ENCODE peak calls at places on chromosomes 6 and 20, in eight cellular contexts. Z is prostate gland, C is spleen, B is esophagus muscularis mucosa, N is sigmoid colon, W is stomach, Y is HCT116, E is endothelial cell of umbilical vein. H is an unnamed sample.

GRCh38 chr6:148972481-148972880 is 225.7 kb downstream of the UST start:
- DNase-seq in Z (peak; percentile 22), C (peak; percentile 93), B (peak; percentile 72), N (no peak), W (peak; percentile 51), Y (peak; percentile 46), E (peak; percentile 38), H (peak; percentile 80)

GRCh38 chr6:118102401-118102800 is 195.3 kb downstream of the SLC35F1 start:
- DNase-seq in Z (no peak), C (no peak), B (no peak), N (no peak), W (no peak), Y (no peak), E (no peak), H (no peak)

GRCh38 chr6:169452869-169453186 is 199.2 kb upstream of the THBS2 start:
- DNase-seq in Z (no peak), C (no peak), B (no peak), N (no peak), W (no peak), Y (no peak), E (no peak), H (no peak)

GRCh38 chr6:14068133-14068532 is 49.4 kb upstream of the CD83 start:
- DNase-seq in Z (no peak), C (no peak), B (no peak), N (no peak), W (no peak), Y (no peak), E (peak; percentile 14), H (no peak)

GRCh38 chr6:6694368-6694780 is 105.9 kb downstream of the LY86 start:
- DNase-seq in Z (no peak), C (no peak), B (no peak), N (no peak), W (no peak), Y (no peak), E (no peak), H (no peak)

GRCh38 chr6:16136536-16137450 is 7.9 kb downstream of the MYLIP start:
- DNase-seq in Z (peak; percentile 13), C (no peak), B (no peak), N (no peak), W (peak; percentile 40), Y (peak; percentile 21), E (peak; percentile 64), H (no peak)

GRCh38 chr20:58447733-58448391 is 58.8 kb downstream of the VAPB start:
- DNase-seq in Z (peak; percentile 25), C (no peak), B (no peak), N (no peak), W (peak; percentile 52), Y (peak; percentile 33), E (peak; percentile 66), H (no peak)

GRCh38 chr20:9978395-9979004 is 56.3 kb upstream of the ANKEF1 start:
- DNase-seq in Z (peak; percentile 63), C (no peak), B (no peak), N (no peak), W (no peak), Y (peak; percentile 79), E (peak; percentile 87), H (no peak)

GRCh38 chr6:90216081-90216977 is 80.3 kb downstream of the BACH2 start:
- DNase-seq in Z (no peak), C (peak; percentile 83), B (peak; percentile 79), N (no peak), W (no peak), Y (no peak), E (peak; percentile 60), H (no peak)

GRCh38 chr6:43524483-43524961 is 7.6 kb downstream of the POLR1C start:
- DNase-seq in Z (no peak), C (no peak), B (no peak), N (no peak), W (peak; percentile 44), Y (no peak), E (no peak), H (no peak)
- H3K4me1 ChIP-seq in Z (no peaks in the 10 kb centered on the region), C (no peaks in the 10 kb centered on the region), B (no peaks in the 10 kb centered on the region), N (no peaks in the 10 kb centered on the region), W (peaks cover 17% of the 10 kb centered on the region), Y (no peaks in the 10 kb centered on the region), E (no peaks in the 10 kb centered on the region), H (no peaks in the 10 kb centered on the region)

GRCh38 chr20:33442136-33443005 is 1.2 kb downstream of the SNTA1 start:
- DNase-seq in Z (no peak), C (peak; percentile 68), B (no peak), N (peak; percentile 67), W (no peak), Y (no peak), E (no peak), H (no peak)

GRCh38 chr20:33443006-33443511 is 504 bp downstream of the SNTA1 start:
- DNase-seq in Z (no peak), C (peak; percentile 88), B (no peak), N (peak; percentile 73), W (peak; percentile 29), Y (no peak), E (no peak), H (no peak)

GRCh38 chr20:33444797-33445560 is 1.4 kb upstream of the SNTA1 start:
- DNase-seq in Z (no peak), C (no peak), B (no peak), N (no peak), W (peak; percentile 39), Y (no peak), E (no peak), H (no peak)

GRCh38 chr20:33441142-33441955 is 2.2 kb downstream of the SNTA1 start:
- DNase-seq in Z (no peak), C (no peak), B (no peak), N (no peak), W (no peak), Y (no peak), E (no peak), H (no peak)

DNA sequence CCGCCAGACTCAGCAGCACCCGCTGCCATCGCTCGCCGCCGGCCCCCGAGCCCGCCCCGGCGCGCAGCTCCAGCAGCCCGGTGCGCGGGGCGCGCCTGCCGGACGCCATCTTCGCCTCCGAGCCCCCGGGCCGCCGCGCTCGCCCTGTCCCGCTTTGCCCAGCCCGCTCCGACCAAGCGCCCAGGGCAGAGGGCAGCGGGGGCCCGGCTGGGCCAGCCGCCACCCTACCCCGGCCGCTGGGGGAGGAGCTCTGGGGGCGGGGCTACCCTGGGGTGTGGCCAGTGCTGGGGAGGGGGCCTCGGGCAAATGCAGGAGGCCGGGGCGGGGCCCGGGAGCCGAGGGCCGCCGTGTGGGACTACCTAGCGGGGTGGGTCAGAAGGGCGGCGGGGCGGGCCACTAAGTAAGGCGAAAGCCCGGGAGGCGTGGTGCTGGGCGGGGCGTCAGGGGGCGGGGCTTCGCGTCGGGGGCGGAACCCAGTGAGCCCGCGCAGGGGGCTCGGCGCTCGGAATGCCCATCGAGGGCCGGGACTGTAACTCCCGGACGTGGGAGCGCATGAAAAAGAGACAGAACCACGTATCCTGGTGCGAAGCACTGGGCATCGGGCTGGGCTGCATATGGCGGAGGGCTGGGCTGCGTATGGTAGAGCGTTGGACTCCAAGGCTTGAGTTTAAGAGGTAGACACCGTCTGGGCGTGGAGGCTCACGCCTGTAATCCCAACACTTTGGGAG is at the start of gene SNTA1:
- DNase-seq in Z (peak; percentile 93), C (peak; percentile 98), B (peak; percentile 97), N (peak; percentile 96), W (peak; percentile 98), Y (no peak), E (peak; percentile 69), H (no peak)
- TF ChIP-seq POLR2AphosphoS5 in Z (no peak), C (peak; percentile 48), B (peak; percentile 53), N (no peak), W (no peak), Y (peak; percentile 44), E (peak; percentile 3), H (no peak)

DNA sequence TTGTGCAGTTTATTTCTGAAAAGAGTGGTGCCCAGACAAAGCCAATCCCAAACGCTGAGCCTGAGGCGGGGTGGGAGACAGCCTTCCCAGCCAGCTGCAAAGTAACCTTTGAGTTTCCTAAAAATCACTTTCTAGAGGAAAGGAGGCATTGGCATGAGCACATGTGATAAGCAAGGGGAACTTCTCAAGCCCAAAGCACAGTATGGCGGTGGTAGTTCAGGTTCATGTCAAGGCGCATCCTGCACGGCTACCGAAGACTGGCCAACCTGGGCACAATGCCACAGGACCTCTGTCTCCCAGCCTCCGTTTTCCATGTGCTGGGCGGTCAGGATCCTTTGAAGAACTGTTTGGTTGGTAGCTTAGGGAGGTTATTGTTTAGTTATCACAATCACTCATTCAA is 192.7 kb downstream of the TTLL2 start:
- DNase-seq in Z (no peak), C (no peak), B (no peak), N (no peak), W (no peak), Y (no peak), E (no peak), H (no peak)
- H3K9me3 ChIP-seq in Z (no peaks in the 10 kb centered on the region), C (no peaks in the 10 kb centered on the region), B (no peaks in the 10 kb centered on the region), N (no peaks in the 10 kb centered on the region), W (no peaks in the 10 kb centered on the region), Y (no peaks in the 10 kb centered on the region), E (no peaks in the 10 kb centered on the region), H (no peaks in the 10 kb centered on the region)

GRCh38 chr6:131978522-131978921 is 27.4 kb upstream of the CCN2 start:
- DNase-seq in Z (no peak), C (no peak), B (no peak), N (no peak), W (no peak), Y (no peak), E (no peak), H (no peak)
- H3K4me1 ChIP-seq in Z (peaks cover 4% of the 10 kb centered on the region), C (no peaks in the 10 kb centered on the region), B (peaks cover 55% of the 10 kb centered on the region), N (peaks cover 12% of the 10 kb centered on the region), W (peaks cover 18% of the 10 kb centered on the region), Y (no peaks in the 10 kb centered on the region), E (peaks cover 37% of the 10 kb centered on the region), H (no peaks in the 10 kb centered on the region)

GRCh38 chr6:144266091-144266649 is 19.0 kb upstream of the UTRN start:
- DNase-seq in Z (peak; percentile 42), C (no peak), B (no peak), N (peak; percentile 87), W (peak; percentile 29), Y (peak; percentile 64), E (peak; percentile 9), H (no peak)
- TF ChIP-seq POLR2AphosphoS5 in Z (peak; percentile 23), C (no peak), B (peak; percentile 75), N (peak; percentile 27), W (peak; percentile 78), Y (peak; percentile 24), E (no peak), H (no peak)

GRCh38 chr20:54433653-54434052 is 41.7 kb upstream of the DOK5 start:
- DNase-seq in Z (peak; percentile 6), C (no peak), B (no peak), N (no peak), W (peak; percentile 57), Y (no peak), E (no peak), H (no peak)

GRCh38 chr20:54429364-54429763 is 46.0 kb upstream of the DOK5 start:
- DNase-seq in Z (no peak), C (no peak), B (no peak), N (no peak), W (no peak), Y (no peak), E (no peak), H (no peak)

GRCh38 chr20:54432966-54433365 is 42.4 kb upstream of the DOK5 start:
- DNase-seq in Z (no peak), C (no peak), B (no peak), N (no peak), W (no peak), Y (no peak), E (no peak), H (no peak)

DNA sequence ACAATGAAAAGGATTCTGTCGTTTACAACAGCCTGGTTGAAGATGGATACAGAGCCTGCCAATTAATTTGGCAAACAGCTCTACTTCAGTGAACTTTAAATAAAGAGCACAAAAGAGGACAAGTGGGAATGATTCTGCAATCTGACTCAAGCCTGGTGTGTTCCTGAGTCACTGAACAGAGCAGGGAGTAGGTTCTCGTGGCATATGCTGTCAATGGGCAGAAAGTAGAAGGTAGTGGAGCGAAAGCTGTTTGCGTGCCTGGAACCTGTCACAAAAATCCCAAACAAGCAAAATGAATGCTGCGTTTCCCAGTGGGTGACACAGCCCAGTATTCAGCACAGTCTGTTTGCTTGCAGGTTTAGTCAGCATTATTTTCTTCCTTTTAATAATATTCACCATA is 43.8 kb upstream of the DOK5 start:
- DNase-seq in Z (no peak), C (no peak), B (no peak), N (no peak), W (no peak), Y (no peak), E (no peak), H (no peak)
- H3K9me3 ChIP-seq in Z (no peaks in the 10 kb centered on the region), C (no peaks in the 10 kb centered on the region), B (no peaks in the 10 kb centered on the region), N (no peaks in the 10 kb centered on the region), W (no peaks in the 10 kb centered on the region), Y (no peaks in the 10 kb centered on the region), E (no peaks in the 10 kb centered on the region), H (no peaks in the 10 kb centered on the region)

H was measured in vagina.